ENCODE peak calls at places on chromosomes 5 and 9, in nine cellular contexts. One of them, this sample, is unnamed.

GRCh38 chr9:131618071-131618479 is 72.8 kb downstream of the PRRT1B start:
- DNase-seq in ELR: no peak
- DNase-seq in NCI-H774: peak; percentile 42
- DNase-seq in uterus: peak; percentile 45
- DNase-seq in stimulated activated CD8-positive, alpha-beta memory T cell treated with anti-CD3 and anti-CD28 coated beads, Interleukin-7, amount 100 ng/mL, for 1 hour: no peak
- DNase-seq in mesendoderm: no peak
- DNase-seq in activated naive CD4-positive, alpha-beta T cell treated with anti-CD3 and anti-CD28 coated beads, Interleukin-2, amount 50 U/mL, for 16 hours: no peak
- DNase-seq in dermis blood vessel endothelial cell: peak; percentile 84
- DNase-seq in caudate nucleus: no peak
- DNase-seq in this sample: peak; percentile 60

GRCh38 chr5:143533978-143534763 is 130.7 kb upstream of the NR3C1 start:
- DNase-seq in stimulated activated CD8-positive, alpha-beta memory T cell treated with anti-CD3 and anti-CD28 coated beads, Interleukin-7, amount 100 ng/mL, for 1 hour: no peak
- DNase-seq in mesendoderm: no peak
- DNase-seq in activated naive CD4-positive, alpha-beta T cell treated with anti-CD3 and anti-CD28 coated beads, Interleukin-2, amount 50 U/mL, for 16 hours: no peak
- DNase-seq in caudate nucleus: no peak
- DNase-seq in uterus: no peak
- DNase-seq in ELR: no peak
- DNase-seq in dermis blood vessel endothelial cell: no peak
- DNase-seq in NCI-H774: no peak
- DNase-seq in this sample: no peak

GRCh38 chr9:3191715-3192114 is 334.1 kb downstream of the RFX3 start:
- DNase-seq in mesendoderm: no peak
- DNase-seq in NCI-H774: peak; percentile 14
- DNase-seq in activated naive CD4-positive, alpha-beta T cell treated with anti-CD3 and anti-CD28 coated beads, Interleukin-2, amount 50 U/mL, for 16 hours: no peak
- DNase-seq in uterus: no peak
- DNase-seq in dermis blood vessel endothelial cell: no peak
- DNase-seq in caudate nucleus: no peak
- DNase-seq in ELR: no peak
- DNase-seq in stimulated activated CD8-positive, alpha-beta memory T cell treated with anti-CD3 and anti-CD28 coated beads, Interleukin-7, amount 100 ng/mL, for 1 hour: no peak
- DNase-seq in this sample: no peak

GRCh38 chr5:137148128-137148527 is 351.0 kb downstream of the SPOCK1 start:
- DNase-seq in stimulated activated CD8-positive, alpha-beta memory T cell treated with anti-CD3 and anti-CD28 coated beads, Interleukin-7, amount 100 ng/mL, for 1 hour: no peak
- DNase-seq in activated naive CD4-positive, alpha-beta T cell treated with anti-CD3 and anti-CD28 coated beads, Interleukin-2, amount 50 U/mL, for 16 hours: no peak
- DNase-seq in uterus: no peak
- DNase-seq in ELR: no peak
- DNase-seq in mesendoderm: peak; percentile 31
- DNase-seq in caudate nucleus: no peak
- DNase-seq in NCI-H774: no peak
- DNase-seq in dermis blood vessel endothelial cell: no peak
- DNase-seq in this sample: no peak

GRCh38 chr9:88821033-88821748 is 170.1 kb upstream of the S1PR3 start:
- DNase-seq in stimulated activated CD8-positive, alpha-beta memory T cell treated with anti-CD3 and anti-CD28 coated beads, Interleukin-7, amount 100 ng/mL, for 1 hour: no peak
- DNase-seq in mesendoderm: no peak
- DNase-seq in uterus: no peak
- DNase-seq in caudate nucleus: no peak
- DNase-seq in activated naive CD4-positive, alpha-beta T cell treated with anti-CD3 and anti-CD28 coated beads, Interleukin-2, amount 50 U/mL, for 16 hours: no peak
- DNase-seq in dermis blood vessel endothelial cell: no peak
- DNase-seq in NCI-H774: no peak
- DNase-seq in ELR: no peak
- DNase-seq in this sample: no peak

GRCh38 chr5:172715931-172716682 is 54.9 kb downstream of the DUSP1 start:
- DNase-seq in ELR: peak; percentile 45
- DNase-seq in uterus: no peak
- DNase-seq in stimulated activated CD8-positive, alpha-beta memory T cell treated with anti-CD3 and anti-CD28 coated beads, Interleukin-7, amount 100 ng/mL, for 1 hour: no peak
- DNase-seq in caudate nucleus: no peak
- DNase-seq in NCI-H774: no peak
- DNase-seq in activated naive CD4-positive, alpha-beta T cell treated with anti-CD3 and anti-CD28 coated beads, Interleukin-2, amount 50 U/mL, for 16 hours: no peak
- DNase-seq in mesendoderm: peak; percentile 58
- DNase-seq in dermis blood vessel endothelial cell: peak; percentile 21
- DNase-seq in this sample: no peak

GRCh38 chr9:134442087-134442470 is 115.8 kb downstream of the RXRA start:
- DNase-seq in activated naive CD4-positive, alpha-beta T cell treated with anti-CD3 and anti-CD28 coated beads, Interleukin-2, amount 50 U/mL, for 16 hours: no peak
- DNase-seq in mesendoderm: no peak
- DNase-seq in uterus: no peak
- DNase-seq in NCI-H774: no peak
- DNase-seq in caudate nucleus: no peak
- DNase-seq in stimulated activated CD8-positive, alpha-beta memory T cell treated with anti-CD3 and anti-CD28 coated beads, Interleukin-7, amount 100 ng/mL, for 1 hour: no peak
- DNase-seq in dermis blood vessel endothelial cell: no peak
- DNase-seq in ELR: peak; percentile 22
- DNase-seq in this sample: no peak

GRCh38 chr5:141915881-141916336 is 7.8 kb upstream of the DELE1 start:
- DNase-seq in activated naive CD4-positive, alpha-beta T cell treated with anti-CD3 and anti-CD28 coated beads, Interleukin-2, amount 50 U/mL, for 16 hours: no peak
- DNase-seq in mesendoderm: peak; percentile 86
- DNase-seq in uterus: no peak
- DNase-seq in ELR: no peak
- DNase-seq in NCI-H774: no peak
- DNase-seq in caudate nucleus: no peak
- DNase-seq in dermis blood vessel endothelial cell: no peak
- DNase-seq in stimulated activated CD8-positive, alpha-beta memory T cell treated with anti-CD3 and anti-CD28 coated beads, Interleukin-7, amount 100 ng/mL, for 1 hour: no peak
- DNase-seq in this sample: no peak

GRCh38 chr5:150057052-150057451 is 29.3 kb downstream of the CSF1R start:
- DNase-seq in stimulated activated CD8-positive, alpha-beta memory T cell treated with anti-CD3 and anti-CD28 coated beads, Interleukin-7, amount 100 ng/mL, for 1 hour: no peak
- DNase-seq in caudate nucleus: no peak
- DNase-seq in uterus: no peak
- DNase-seq in ELR: no peak
- DNase-seq in activated naive CD4-positive, alpha-beta T cell treated with anti-CD3 and anti-CD28 coated beads, Interleukin-2, amount 50 U/mL, for 16 hours: no peak
- DNase-seq in dermis blood vessel endothelial cell: no peak
- DNase-seq in NCI-H774: no peak
- DNase-seq in mesendoderm: no peak
- DNase-seq in this sample: peak; percentile 46

GRCh38 chr9:114889802-114890224 is 40.6 kb downstream of the TNFSF8 start:
- DNase-seq in ELR: no peak
- DNase-seq in stimulated activated CD8-positive, alpha-beta memory T cell treated with anti-CD3 and anti-CD28 coated beads, Interleukin-7, amount 100 ng/mL, for 1 hour: no peak
- DNase-seq in NCI-H774: no peak
- DNase-seq in activated naive CD4-positive, alpha-beta T cell treated with anti-CD3 and anti-CD28 coated beads, Interleukin-2, amount 50 U/mL, for 16 hours: no peak
- DNase-seq in dermis blood vessel endothelial cell: no peak
- DNase-seq in uterus: no peak
- DNase-seq in caudate nucleus: no peak
- DNase-seq in mesendoderm: no peak
- DNase-seq in this sample: no peak

GRCh38 chr9:5263568-5264218 is 32.5 kb downstream of the INSL4 start:
- DNase-seq in uterus: no peak
- DNase-seq in dermis blood vessel endothelial cell: peak; percentile 60
- DNase-seq in ELR: peak; percentile 47
- DNase-seq in mesendoderm: peak; percentile 73
- DNase-seq in stimulated activated CD8-positive, alpha-beta memory T cell treated with anti-CD3 and anti-CD28 coated beads, Interleukin-7, amount 100 ng/mL, for 1 hour: no peak
- DNase-seq in activated naive CD4-positive, alpha-beta T cell treated with anti-CD3 and anti-CD28 coated beads, Interleukin-2, amount 50 U/mL, for 16 hours: no peak
- DNase-seq in NCI-H774: no peak
- DNase-seq in caudate nucleus: no peak
- DNase-seq in this sample: no peak

GRCh38 chr5:177309351-177310191 is 2.1 kb downstream of the MXD3 start:
- DNase-seq in mesendoderm: peak; percentile 96
- DNase-seq in stimulated activated CD8-positive, alpha-beta memory T cell treated with anti-CD3 and anti-CD28 coated beads, Interleukin-7, amount 100 ng/mL, for 1 hour: no peak
- DNase-seq in activated naive CD4-positive, alpha-beta T cell treated with anti-CD3 and anti-CD28 coated beads, Interleukin-2, amount 50 U/mL, for 16 hours: peak; percentile 74
- DNase-seq in NCI-H774: peak; percentile 47
- DNase-seq in dermis blood vessel endothelial cell: peak; percentile 87
- DNase-seq in uterus: no peak
- DNase-seq in ELR: peak; percentile 78
- DNase-seq in caudate nucleus: no peak
- DNase-seq in this sample: peak; percentile 65

GRCh38 chr5:31811210-31811609 is 172.3 kb downstream of the PDZD2 start:
- DNase-seq in uterus: no peak
- DNase-seq in mesendoderm: peak; percentile 65
- DNase-seq in NCI-H774: no peak
- DNase-seq in caudate nucleus: no peak
- DNase-seq in dermis blood vessel endothelial cell: peak; percentile 35
- DNase-seq in ELR: peak; percentile 92
- DNase-seq in activated naive CD4-positive, alpha-beta T cell treated with anti-CD3 and anti-CD28 coated beads, Interleukin-2, amount 50 U/mL, for 16 hours: no peak
- DNase-seq in stimulated activated CD8-positive, alpha-beta memory T cell treated with anti-CD3 and anti-CD28 coated beads, Interleukin-7, amount 100 ng/mL, for 1 hour: no peak
- DNase-seq in this sample: peak; percentile 44

GRCh38 chr9:128555180-128555721 is 2.9 kb downstream of the SPTAN1 start:
- DNase-seq in NCI-H774: no peak
- DNase-seq in activated naive CD4-positive, alpha-beta T cell treated with anti-CD3 and anti-CD28 coated beads, Interleukin-2, amount 50 U/mL, for 16 hours: no peak
- DNase-seq in ELR: peak; percentile 86
- DNase-seq in mesendoderm: peak; percentile 96
- DNase-seq in uterus: peak; percentile 58
- DNase-seq in dermis blood vessel endothelial cell: peak; percentile 68
- DNase-seq in caudate nucleus: no peak
- DNase-seq in stimulated activated CD8-positive, alpha-beta memory T cell treated with anti-CD3 and anti-CD28 coated beads, Interleukin-7, amount 100 ng/mL, for 1 hour: no peak
- DNase-seq in this sample: no peak

GRCh38 chr5:96537386-96537785 is 104.3 kb upstream of the PCSK1 start:
- DNase-seq in dermis blood vessel endothelial cell: peak; percentile 87
- DNase-seq in stimulated activated CD8-positive, alpha-beta memory T cell treated with anti-CD3 and anti-CD28 coated beads, Interleukin-7, amount 100 ng/mL, for 1 hour: no peak
- DNase-seq in caudate nucleus: no peak
- DNase-seq in mesendoderm: no peak
- DNase-seq in NCI-H774: no peak
- DNase-seq in ELR: peak; percentile 94
- DNase-seq in activated naive CD4-positive, alpha-beta T cell treated with anti-CD3 and anti-CD28 coated beads, Interleukin-2, amount 50 U/mL, for 16 hours: no peak
- DNase-seq in uterus: no peak
- DNase-seq in this sample: no peak

GRCh38 chr5:67350185-67350584 is 153.6 kb upstream of the CD180 start:
- DNase-seq in activated naive CD4-positive, alpha-beta T cell treated with anti-CD3 and anti-CD28 coated beads, Interleukin-2, amount 50 U/mL, for 16 hours: no peak
- DNase-seq in dermis blood vessel endothelial cell: peak; percentile 57
- DNase-seq in mesendoderm: no peak
- DNase-seq in NCI-H774: peak; percentile 38
- DNase-seq in stimulated activated CD8-positive, alpha-beta memory T cell treated with anti-CD3 and anti-CD28 coated beads, Interleukin-7, amount 100 ng/mL, for 1 hour: no peak
- DNase-seq in uterus: no peak
- DNase-seq in caudate nucleus: no peak
- DNase-seq in ELR: no peak
- DNase-seq in this sample: no peak

GRCh38 chr5:41772785-41773442 is 97.3 kb downstream of the OXCT1 start:
- DNase-seq in ELR: no peak
- DNase-seq in caudate nucleus: no peak
- DNase-seq in mesendoderm: no peak
- DNase-seq in stimulated activated CD8-positive, alpha-beta memory T cell treated with anti-CD3 and anti-CD28 coated beads, Interleukin-7, amount 100 ng/mL, for 1 hour: no peak
- DNase-seq in activated naive CD4-positive, alpha-beta T cell treated with anti-CD3 and anti-CD28 coated beads, Interleukin-2, amount 50 U/mL, for 16 hours: no peak
- DNase-seq in uterus: no peak
- DNase-seq in NCI-H774: no peak
- DNase-seq in dermis blood vessel endothelial cell: peak; percentile 53
- DNase-seq in this sample: no peak

GRCh38 chr9:37377688-37378612 is 44.5 kb upstream of the GRHPR start:
- DNase-seq in caudate nucleus: no peak
- DNase-seq in stimulated activated CD8-positive, alpha-beta memory T cell treated with anti-CD3 and anti-CD28 coated beads, Interleukin-7, amount 100 ng/mL, for 1 hour: no peak
- DNase-seq in uterus: no peak
- DNase-seq in ELR: no peak
- DNase-seq in activated naive CD4-positive, alpha-beta T cell treated with anti-CD3 and anti-CD28 coated beads, Interleukin-2, amount 50 U/mL, for 16 hours: no peak
- DNase-seq in mesendoderm: no peak
- DNase-seq in NCI-H774: no peak
- DNase-seq in dermis blood vessel endothelial cell: no peak
- DNase-seq in this sample: no peak

GRCh38 chr5:56816546-56817081 is 1.3 kb downstream of the MAP3K1 start:
- DNase-seq in mesendoderm: peak; percentile 94
- DNase-seq in NCI-H774: no peak
- DNase-seq in activated naive CD4-positive, alpha-beta T cell treated with anti-CD3 and anti-CD28 coated beads, Interleukin-2, amount 50 U/mL, for 16 hours: peak; percentile 53
- DNase-seq in uterus: peak; percentile 36
- DNase-seq in ELR: peak; percentile 78
- DNase-seq in stimulated activated CD8-positive, alpha-beta memory T cell treated with anti-CD3 and anti-CD28 coated beads, Interleukin-7, amount 100 ng/mL, for 1 hour: no peak
- DNase-seq in caudate nucleus: peak; percentile 45
- DNase-seq in dermis blood vessel endothelial cell: peak; percentile 69
- DNase-seq in this sample: peak; percentile 71

GRCh38 chr5:143494162-143494561 is 90.7 kb upstream of the NR3C1 start:
- DNase-seq in uterus: no peak
- DNase-seq in NCI-H774: no peak
- DNase-seq in mesendoderm: no peak
- DNase-seq in dermis blood vessel endothelial cell: peak; percentile 10
- DNase-seq in ELR: peak; percentile 83
- DNase-seq in caudate nucleus: no peak
- DNase-seq in activated naive CD4-positive, alpha-beta T cell treated with anti-CD3 and anti-CD28 coated beads, Interleukin-2, amount 50 U/mL, for 16 hours: no peak
- DNase-seq in stimulated activated CD8-positive, alpha-beta memory T cell treated with anti-CD3 and anti-CD28 coated beads, Interleukin-7, amount 100 ng/mL, for 1 hour: no peak
- DNase-seq in this sample: no peak

GRCh38 chr9:97072285-97072770 is 33.4 kb upstream of the CTSV start:
- DNase-seq in NCI-H774: no peak
- DNase-seq in ELR: no peak
- DNase-seq in mesendoderm: no peak
- DNase-seq in uterus: no peak
- DNase-seq in caudate nucleus: no peak
- DNase-seq in activated naive CD4-positive, alpha-beta T cell treated with anti-CD3 and anti-CD28 coated beads, Interleukin-2, amount 50 U/mL, for 16 hours: no peak
- DNase-seq in stimulated activated CD8-positive, alpha-beta memory T cell treated with anti-CD3 and anti-CD28 coated beads, Interleukin-7, amount 100 ng/mL, for 1 hour: no peak
- DNase-seq in dermis blood vessel endothelial cell: no peak
- DNase-seq in this sample: no peak

GRCh38 chr5:77798448-77798847 is 22.3 kb upstream of the TBCA start:
- DNase-seq in stimulated activated CD8-positive, alpha-beta memory T cell treated with anti-CD3 and anti-CD28 coated beads, Interleukin-7, amount 100 ng/mL, for 1 hour: no peak
- DNase-seq in ELR: no peak
- DNase-seq in mesendoderm: no peak
- DNase-seq in dermis blood vessel endothelial cell: no peak
- DNase-seq in NCI-H774: no peak
- DNase-seq in activated naive CD4-positive, alpha-beta T cell treated with anti-CD3 and anti-CD28 coated beads, Interleukin-2, amount 50 U/mL, for 16 hours: no peak
- DNase-seq in caudate nucleus: no peak
- DNase-seq in uterus: no peak
- DNase-seq in this sample: no peak

GRCh38 chr9:124332321-124332720 is 74.6 kb downstream of the NEK6 start:
- DNase-seq in NCI-H774: no peak
- DNase-seq in caudate nucleus: no peak
- DNase-seq in mesendoderm: no peak
- DNase-seq in ELR: no peak
- DNase-seq in dermis blood vessel endothelial cell: no peak
- DNase-seq in activated naive CD4-positive, alpha-beta T cell treated with anti-CD3 and anti-CD28 coated beads, Interleukin-2, amount 50 U/mL, for 16 hours: no peak
- DNase-seq in uterus: no peak
- DNase-seq in stimulated activated CD8-positive, alpha-beta memory T cell treated with anti-CD3 and anti-CD28 coated beads, Interleukin-7, amount 100 ng/mL, for 1 hour: no peak
- DNase-seq in this sample: no peak

GRCh38 chr9:12708562-12709298 is 15.5 kb downstream of the TYRP1 start:
- DNase-seq in activated naive CD4-positive, alpha-beta T cell treated with anti-CD3 and anti-CD28 coated beads, Interleukin-2, amount 50 U/mL, for 16 hours: no peak
- DNase-seq in NCI-H774: no peak
- DNase-seq in dermis blood vessel endothelial cell: peak; percentile 83
- DNase-seq in uterus: no peak
- DNase-seq in stimulated activated CD8-positive, alpha-beta memory T cell treated with anti-CD3 and anti-CD28 coated beads, Interleukin-7, amount 100 ng/mL, for 1 hour: no peak
- DNase-seq in caudate nucleus: no peak
- DNase-seq in mesendoderm: no peak
- DNase-seq in ELR: peak; percentile 90
- DNase-seq in this sample: no peak

GRCh38 chr5:119071573-119071874 is 637 bp downstream of the DMXL1 start:
- DNase-seq in NCI-H774: no peak
- DNase-seq in mesendoderm: no peak
- DNase-seq in dermis blood vessel endothelial cell: no peak
- DNase-seq in ELR: no peak
- DNase-seq in caudate nucleus: no peak
- DNase-seq in stimulated activated CD8-positive, alpha-beta memory T cell treated with anti-CD3 and anti-CD28 coated beads, Interleukin-7, amount 100 ng/mL, for 1 hour: no peak
- DNase-seq in activated naive CD4-positive, alpha-beta T cell treated with anti-CD3 and anti-CD28 coated beads, Interleukin-2, amount 50 U/mL, for 16 hours: no peak
- DNase-seq in uterus: no peak
- DNase-seq in this sample: no peak

GRCh38 chr5:180367991-180368390 is 14.9 kb upstream of the GFPT2 start:
- DNase-seq in ELR: no peak
- DNase-seq in dermis blood vessel endothelial cell: no peak
- DNase-seq in caudate nucleus: peak; percentile 68
- DNase-seq in activated naive CD4-positive, alpha-beta T cell treated with anti-CD3 and anti-CD28 coated beads, Interleukin-2, amount 50 U/mL, for 16 hours: no peak
- DNase-seq in mesendoderm: no peak
- DNase-seq in uterus: no peak
- DNase-seq in stimulated activated CD8-positive, alpha-beta memory T cell treated with anti-CD3 and anti-CD28 coated beads, Interleukin-7, amount 100 ng/mL, for 1 hour: no peak
- DNase-seq in NCI-H774: no peak
- DNase-seq in this sample: no peak

GRCh38 chr9:33469891-33470290 is 3.8 kb downstream of the NOL6 start:
- DNase-seq in mesendoderm: no peak
- DNase-seq in activated naive CD4-positive, alpha-beta T cell treated with anti-CD3 and anti-CD28 coated beads, Interleukin-2, amount 50 U/mL, for 16 hours: no peak
- DNase-seq in stimulated activated CD8-positive, alpha-beta memory T cell treated with anti-CD3 and anti-CD28 coated beads, Interleukin-7, amount 100 ng/mL, for 1 hour: no peak
- DNase-seq in ELR: no peak
- DNase-seq in uterus: no peak
- DNase-seq in caudate nucleus: no peak
- DNase-seq in NCI-H774: no peak
- DNase-seq in dermis blood vessel endothelial cell: no peak
- DNase-seq in this sample: no peak

GRCh38 chr5:78691073-78691960 is 42.7 kb upstream of the LHFPL2 start:
- DNase-seq in NCI-H774: peak; percentile 9
- DNase-seq in caudate nucleus: no peak
- DNase-seq in activated naive CD4-positive, alpha-beta T cell treated with anti-CD3 and anti-CD28 coated beads, Interleukin-2, amount 50 U/mL, for 16 hours: no peak
- DNase-seq in stimulated activated CD8-positive, alpha-beta memory T cell treated with anti-CD3 and anti-CD28 coated beads, Interleukin-7, amount 100 ng/mL, for 1 hour: no peak
- DNase-seq in mesendoderm: no peak
- DNase-seq in dermis blood vessel endothelial cell: no peak
- DNase-seq in ELR: no peak
- DNase-seq in uterus: no peak
- DNase-seq in this sample: no peak

GRCh38 chr9:135340143-135340655 is 139.4 kb upstream of the PPP1R26 start:
- DNase-seq in NCI-H774: no peak
- DNase-seq in ELR: no peak
- DNase-seq in caudate nucleus: no peak
- DNase-seq in uterus: peak; percentile 7
- DNase-seq in stimulated activated CD8-positive, alpha-beta memory T cell treated with anti-CD3 and anti-CD28 coated beads, Interleukin-7, amount 100 ng/mL, for 1 hour: no peak
- DNase-seq in mesendoderm: peak; percentile 4
- DNase-seq in activated naive CD4-positive, alpha-beta T cell treated with anti-CD3 and anti-CD28 coated beads, Interleukin-2, amount 50 U/mL, for 16 hours: no peak
- DNase-seq in dermis blood vessel endothelial cell: no peak
- DNase-seq in this sample: no peak

GRCh38 chr9:120941046-120941770 is 14.6 kb upstream of the TRAF1 start:
- DNase-seq in activated naive CD4-positive, alpha-beta T cell treated with anti-CD3 and anti-CD28 coated beads, Interleukin-2, amount 50 U/mL, for 16 hours: no peak
- DNase-seq in NCI-H774: no peak
- DNase-seq in mesendoderm: no peak
- DNase-seq in ELR: peak; percentile 40
- DNase-seq in caudate nucleus: no peak
- DNase-seq in dermis blood vessel endothelial cell: no peak
- DNase-seq in stimulated activated CD8-positive, alpha-beta memory T cell treated with anti-CD3 and anti-CD28 coated beads, Interleukin-7, amount 100 ng/mL, for 1 hour: no peak
- DNase-seq in uterus: no peak
- DNase-seq in this sample: no peak

GRCh38 chr9:98326402-98327248 is 71.2 kb upstream of the TBC1D2 start:
- DNase-seq in uterus: no peak
- DNase-seq in activated naive CD4-positive, alpha-beta T cell treated with anti-CD3 and anti-CD28 coated beads, Interleukin-2, amount 50 U/mL, for 16 hours: no peak
- DNase-seq in stimulated activated CD8-positive, alpha-beta memory T cell treated with anti-CD3 and anti-CD28 coated beads, Interleukin-7, amount 100 ng/mL, for 1 hour: no peak
- DNase-seq in caudate nucleus: no peak
- DNase-seq in mesendoderm: peak; percentile 34
- DNase-seq in ELR: no peak
- DNase-seq in NCI-H774: no peak
- DNase-seq in dermis blood vessel endothelial cell: no peak
- DNase-seq in this sample: no peak

This sample was measured in psoas muscle.